ENCODE peak calls at places on chromosomes 13 and 19, in seven cellular contexts. E, Z, A, X, D, M and C are unnamed samples.

GRCh38 chr13:101785858-101786257 is 333.4 kb downstream of the ITGBL1 start:
- DNase-seq in E (no peak), Z (peak), A (no peak), X (peak), D (no peak), M (peak), C (no peak)

GRCh38 chr19:34495416-34495815 is 13.9 kb downstream of the WTIP start:
- DNase-seq in E (no peak), Z (no peak), A (no peak), X (no peak), D (no peak), M (no peak), C (no peak)

GRCh38 chr19:17854061-17854460 is 5.6 kb upstream of the RPL18A start:
- DNase-seq in E (no peak), Z (no peak), A (no peak), X (no peak), D (no peak), M (no peak), C (no peak)

GRCh38 chr19:23771761-23772667 is 13.3 kb upstream of the ZNF681 start:
- DNase-seq in E (no peak), Z (no peak), A (no peak), X (no peak), D (no peak), M (no peak), C (no peak)

GRCh38 chr19:5288347-5288739 is 52.3 kb downstream of the PTPRS start:
- DNase-seq in E (no peak), Z (peak), A (no peak), X (no peak), D (no peak), M (no peak), C (no peak)

GRCh38 chr19:54297759-54298305 is 15.1 kb downstream of the LILRA5 start:
- DNase-seq in E (no peak), Z (no peak), A (no peak), X (no peak), D (no peak), M (peak), C (no peak)

GRCh38 chr19:611506-611869 is 21.8 kb downstream of the HCN2 start:
- DNase-seq in E (no peak), Z (peak), A (no peak), X (no peak), D (no peak), M (no peak), C (no peak)

GRCh38 chr13:112638157-112638750 is 50.3 kb upstream of the TUBGCP3 start:
- DNase-seq in E (no peak), Z (no peak), A (no peak), X (peak), D (peak), M (no peak), C (no peak)

GRCh38 chr19:32651729-32652140 is 23.2 kb downstream of the ANKRD27 start:
- DNase-seq in E (no peak), Z (no peak), A (no peak), X (peak), D (no peak), M (no peak), C (peak)

DNA sequence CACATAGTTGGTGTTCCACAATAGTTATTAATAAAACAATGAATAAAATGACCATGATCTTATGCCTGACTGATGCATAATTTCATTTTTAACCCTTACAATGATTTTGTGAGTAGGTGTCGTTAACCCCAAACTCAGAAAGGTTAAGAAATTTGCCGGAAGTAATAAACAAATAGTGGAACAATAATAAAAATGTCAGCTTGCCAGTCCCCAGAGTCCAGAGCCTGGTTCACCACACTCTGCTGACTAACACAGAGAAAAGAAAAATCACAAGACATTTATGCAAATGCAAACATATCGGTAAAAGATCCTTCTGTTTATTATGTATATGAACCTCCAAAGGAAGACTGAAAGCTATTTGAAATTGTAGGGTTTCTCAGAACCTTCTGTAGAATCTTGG is 563.7 kb downstream of the EFNB2 start:
- DNase-seq in E (no peak), Z (no peak), A (no peak), X (no peak), D (no peak), M (no peak), C (no peak)
- H3K27ac ChIP-seq in E (no peak), Z (no peak), A (no peak), X (no peak), D (no peak), M (no peak), C (no peak)

DNA sequence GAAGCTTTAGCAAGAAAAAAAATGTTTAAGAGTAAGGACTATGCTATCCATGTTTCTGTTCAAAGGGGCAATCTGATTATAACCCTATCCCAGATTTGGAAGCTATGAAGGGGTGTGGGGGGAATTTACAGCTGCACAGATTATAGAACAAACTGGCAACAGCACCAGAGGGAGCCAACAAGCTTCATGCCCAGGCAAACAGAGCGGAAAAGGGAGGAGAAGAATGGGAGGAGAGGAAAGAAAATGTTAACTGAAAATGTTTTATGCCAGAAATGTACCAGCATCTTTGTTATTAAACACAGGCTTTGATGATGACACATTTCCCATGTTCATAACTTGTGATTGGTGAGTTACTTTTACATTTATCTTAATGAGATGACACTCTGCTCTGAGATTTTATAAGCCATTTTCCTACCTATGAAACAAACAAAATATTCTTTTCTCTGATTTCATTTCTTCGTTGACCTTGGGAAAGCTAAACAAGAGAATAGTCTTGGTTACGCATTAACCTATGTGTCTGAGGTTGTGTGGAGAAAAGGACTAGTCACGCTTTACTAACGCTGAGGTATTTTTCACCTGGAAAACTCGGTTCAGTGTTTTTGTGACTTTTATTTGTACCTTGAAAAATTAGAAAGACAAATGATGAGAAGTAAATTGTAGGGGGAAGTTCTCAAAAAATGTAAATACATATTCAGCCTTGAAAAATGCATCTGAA is 235.9 kb upstream of the MIR17HG start:
- DNase-seq in E (no peak), Z (no peak), A (no peak), X (no peak), D (no peak), M (no peak), C (no peak)
- H3K27ac ChIP-seq in E (no peak), Z (no peak), A (no peak), X (no peak), D (no peak), M (no peak), C (no peak)

GRCh38 chr13:56735537-56735942 is 405.2 kb upstream of the PRR20A start:
- DNase-seq in E (no peak), Z (no peak), A (no peak), X (peak), D (no peak), M (no peak), C (no peak)

GRCh38 chr13:56736966-56737365 is 403.8 kb upstream of the PRR20A start:
- DNase-seq in E (no peak), Z (no peak), A (no peak), X (no peak), D (no peak), M (no peak), C (no peak)
- H3K27ac ChIP-seq in E (no peak), Z (no peak), A (no peak), X (no peak), D (no peak), M (no peak), C (no peak)

GRCh38 chr19:11435057-11435832 is at the start of the genes ODAD3 and PRKCSH:
- DNase-seq in E (peak), Z (peak), A (peak), X (peak), D (peak), M (peak), C (peak)

GRCh38 chr19:11434703-11435056 is 241 bp downstream of the ODAD3 start:
- DNase-seq in E (no peak), Z (no peak), A (no peak), X (no peak), D (no peak), M (no peak), C (no peak)

GRCh38 chr19:11437955-11438354 is 2.5 kb downstream of the PRKCSH start:
- DNase-seq in E (peak), Z (no peak), A (no peak), X (no peak), D (no peak), M (no peak), C (no peak)

DNA sequence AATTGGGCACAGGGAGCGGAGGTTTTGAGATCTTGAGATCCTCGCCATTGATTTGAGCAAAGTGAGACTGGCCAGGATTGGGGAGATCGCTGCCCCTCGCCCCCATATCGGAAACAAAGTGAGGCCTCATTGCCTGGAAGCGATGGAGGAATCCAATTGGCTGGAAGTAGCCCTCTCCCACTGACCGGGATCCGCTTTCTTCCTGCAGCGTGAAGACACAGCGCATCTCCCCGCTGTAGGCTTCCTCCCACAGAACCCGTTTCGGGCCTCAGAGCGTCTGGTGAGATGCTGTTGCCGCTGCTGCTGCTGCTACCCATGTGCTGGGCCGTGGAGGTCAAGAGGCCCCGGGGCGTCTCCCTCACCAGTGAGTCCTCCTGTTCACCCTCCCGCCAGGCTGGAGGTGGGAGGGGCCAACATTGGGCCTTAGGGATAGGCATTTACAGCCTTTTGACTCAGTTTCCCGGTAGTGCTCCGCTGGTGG is 438 bp downstream of the PRKCSH start:
- DNase-seq in E (no peak), Z (peak), A (no peak), X (no peak), D (no peak), M (no peak), C (no peak)
- H3K27ac ChIP-seq in E (peak), Z (peak), A (no peak), X (no peak), D (peak), M (peak), C (peak)

GRCh38 chr13:75857291-75857690 is 221.2 kb downstream of the LMO7 start:
- DNase-seq in E (no peak), Z (no peak), A (no peak), X (no peak), D (no peak), M (no peak), C (no peak)

GRCh38 chr13:75855216-75855615 is 219.1 kb downstream of the LMO7 start:
- DNase-seq in E (no peak), Z (no peak), A (no peak), X (no peak), D (no peak), M (no peak), C (no peak)

GRCh38 chr13:75860935-75861334 is 224.8 kb downstream of the LMO7 start:
- DNase-seq in E (no peak), Z (peak), A (no peak), X (no peak), D (no peak), M (no peak), C (no peak)

GRCh38 chr13:75850915-75851314 is 214.8 kb downstream of the LMO7 start:
- DNase-seq in E (no peak), Z (peak), A (no peak), X (no peak), D (no peak), M (no peak), C (no peak)

GRCh38 chr13:75855847-75856246 is 219.7 kb downstream of the LMO7 start:
- DNase-seq in E (no peak), Z (no peak), A (no peak), X (no peak), D (no peak), M (no peak), C (no peak)
- H3K27ac ChIP-seq in E (no peak), Z (no peak), A (no peak), X (no peak), D (peak), M (no peak), C (no peak)